ENCODE peak calls at places on chromosomes 13 and 19, in seven cellular contexts. Y is iPS-NIHi11, T is caudate nucleus, P is progenitor cell of endocrine pancreas, O is fibroblast of the aortic adventitia, G is H54, B is HFF-Myc. H is an unnamed sample.

GRCh38 chr19:12295191-12295590 is 508 bp upstream of the ZNF44 start:
- DNase-seq in Y (no peak), T (no peak), P (no peak), O (no peak), G (no peak), B (no peak), H (no peak)

GRCh38 chr13:83827338-83827737 is 54.9 kb downstream of the SLITRK1 start:
- DNase-seq in Y (no peak), T (no peak), P (no peak), O (no peak), G (no peak), B (no peak), H (no peak)

GRCh38 chr13:48400820-48401219 is 12.1 kb downstream of the LPAR6 start:
- DNase-seq in Y (no peak), T (no peak), P (no peak), O (peak), G (no peak), B (peak), H (no peak)

GRCh38 chr19:465056-465816 is 4.4 kb upstream of the SHC2 start:
- DNase-seq in Y (no peak), T (no peak), P (no peak), O (no peak), G (no peak), B (no peak), H (no peak)

GRCh38 chr13:113562085-113562749 is 22.3 kb upstream of the TFDP1 start:
- DNase-seq in Y (peak), T (peak), P (peak), O (peak), G (no peak), B (peak), H (peak)

GRCh38 chr13:86051134-86052103 is 252.2 kb upstream of the SLITRK6 start:
- DNase-seq in Y (no peak), T (no peak), P (no peak), O (no peak), G (no peak), B (no peak), H (peak)

GRCh38 chr13:31870511-31870910 is 131.2 kb downstream of the RXFP2 start:
- DNase-seq in Y (no peak), T (no peak), P (no peak), O (no peak), G (no peak), B (no peak), H (no peak)

GRCh38 chr13:72194531-72194930 is 327.5 kb upstream of the DACH1 start:
- DNase-seq in Y (no peak), T (no peak), P (no peak), O (no peak), G (no peak), B (no peak), H (no peak)

GRCh38 chr13:44396963-44397580 is 23.4 kb downstream of the SERP2 start:
- DNase-seq in Y (peak), T (no peak), P (no peak), O (peak), G (no peak), B (no peak), H (peak)

GRCh38 chr19:3154957-3155736 is 19.3 kb downstream of the GNA15 start:
- DNase-seq in Y (no peak), T (no peak), P (no peak), O (peak), G (peak), B (peak), H (peak)

GRCh38 chr19:43562698-43563241 is 12.6 kb downstream of the XRCC1 start:
- DNase-seq in Y (no peak), T (peak), P (no peak), O (peak), G (peak), B (no peak), H (no peak)

GRCh38 chr19:38831142-38831605 is 420 bp downstream of the ECH1 start:
- DNase-seq in Y (peak), T (no peak), P (no peak), O (peak), G (peak), B (no peak), H (peak)